ENCODE peak calls at places on chromosomes 11 and 22, in seven cellular contexts. One of them, this sample, is unnamed.

GRCh38 chr11:57463596-57464342 is 3.4 kb downstream of the RTN4RL2 start:
- DNase-seq in stomach: no peak
- DNase-seq in cardiac muscle cell: no peak
- DNase-seq in GM23248: no peak
- DNase-seq in ovary: no peak
- DNase-seq in fibroblast of lung: no peak
- DNase-seq in OCI-LY7: no peak
- DNase-seq in this sample: no peak

GRCh38 chr22:27260087-27260730 is 541.3 kb downstream of the MN1 start:
- DNase-seq in stomach: no peak
- DNase-seq in cardiac muscle cell: no peak
- DNase-seq in GM23248: no peak
- DNase-seq in ovary: no peak
- DNase-seq in fibroblast of lung: no peak
- DNase-seq in OCI-LY7: no peak
- DNase-seq in this sample: no peak

GRCh38 chr22:35413624-35414023 is 13.7 kb downstream of the MCM5 start:
- DNase-seq in stomach: no peak
- DNase-seq in cardiac muscle cell: no peak
- DNase-seq in GM23248: no peak
- DNase-seq in ovary: no peak
- DNase-seq in fibroblast of lung: no peak
- DNase-seq in OCI-LY7: no peak
- DNase-seq in this sample: no peak

GRCh38 chr11:120029321-120029720 is 108.6 kb downstream of the TRIM29 start:
- DNase-seq in stomach: no peak
- DNase-seq in cardiac muscle cell: no peak
- DNase-seq in GM23248: no peak
- DNase-seq in ovary: no peak
- DNase-seq in fibroblast of lung: no peak
- DNase-seq in OCI-LY7: no peak
- DNase-seq in this sample: no peak

GRCh38 chr11:104098132-104098531 is 61.7 kb downstream of the DDI1 start:
- DNase-seq in stomach: no peak
- DNase-seq in cardiac muscle cell: no peak
- DNase-seq in GM23248: no peak
- DNase-seq in ovary: no peak
- DNase-seq in fibroblast of lung: no peak
- DNase-seq in OCI-LY7: no peak
- DNase-seq in this sample: no peak

GRCh38 chr11:34653851-34654490 is 33.1 kb downstream of the EHF start:
- DNase-seq in stomach: peak; percentile 76
- DNase-seq in cardiac muscle cell: no peak
- DNase-seq in GM23248: peak; percentile 96
- DNase-seq in ovary: no peak
- DNase-seq in fibroblast of lung: peak; percentile 98
- DNase-seq in OCI-LY7: no peak
- DNase-seq in this sample: peak; percentile 79

GRCh38 chr22:23285734-23286133 is 105.4 kb downstream of the BCR start:
- DNase-seq in stomach: no peak
- DNase-seq in cardiac muscle cell: no peak
- DNase-seq in GM23248: no peak
- DNase-seq in ovary: no peak
- DNase-seq in fibroblast of lung: peak; percentile 77
- DNase-seq in OCI-LY7: no peak
- DNase-seq in this sample: no peak

GRCh38 chr11:44634401-44635281 is 69.2 kb downstream of the CD82 start:
- DNase-seq in stomach: peak; percentile 35
- DNase-seq in cardiac muscle cell: peak; percentile 54
- DNase-seq in GM23248: peak; percentile 82
- DNase-seq in ovary: peak; percentile 72
- DNase-seq in fibroblast of lung: peak; percentile 83
- DNase-seq in OCI-LY7: peak; percentile 24
- DNase-seq in this sample: peak; percentile 62

DNA sequence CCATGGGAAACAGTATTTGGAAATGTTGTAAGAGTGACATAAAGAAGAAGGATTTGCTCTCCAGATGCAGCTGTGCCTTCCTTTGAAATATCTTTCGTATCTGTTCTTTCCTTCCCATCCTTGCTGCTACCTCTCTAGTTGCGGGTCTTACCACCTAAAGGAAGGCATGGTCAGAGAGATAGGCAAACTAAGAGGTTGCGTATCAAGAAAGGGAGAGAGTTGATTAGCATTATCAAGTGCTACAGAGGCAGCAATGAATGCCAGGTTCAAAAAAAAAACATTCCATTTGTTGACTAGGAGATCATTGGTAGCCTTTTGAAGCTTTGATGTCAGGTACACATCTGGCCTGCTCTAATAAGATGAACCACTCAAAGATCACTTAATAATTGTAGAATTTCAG is 4.6 kb downstream of the GTPBP1 start:
- DNase-seq in stomach: no peak
- DNase-seq in cardiac muscle cell: no peak
- DNase-seq in GM23248: no peak
- DNase-seq in ovary: no peak
- DNase-seq in fibroblast of lung: no peak
- DNase-seq in OCI-LY7: no peak
- DNase-seq in this sample: no peak
- H3K4me1 ChIP-seq in stomach: peaks cover 34% of the 10 kb centered on the region
- H3K4me1 ChIP-seq in cardiac muscle cell: peaks cover 50% of the 10 kb centered on the region
- H3K4me1 ChIP-seq in GM23248: peaks cover 14% of the 10 kb centered on the region
- H3K4me1 ChIP-seq in ovary: peaks cover 9% of the 10 kb centered on the region
- H3K4me1 ChIP-seq in fibroblast of lung: peaks cover 7% of the 10 kb centered on the region
- H3K4me1 ChIP-seq in OCI-LY7: peaks cover 34% of the 10 kb centered on the region
- H3K4me1 ChIP-seq in this sample: peaks cover 9% of the 10 kb centered on the region

DNA sequence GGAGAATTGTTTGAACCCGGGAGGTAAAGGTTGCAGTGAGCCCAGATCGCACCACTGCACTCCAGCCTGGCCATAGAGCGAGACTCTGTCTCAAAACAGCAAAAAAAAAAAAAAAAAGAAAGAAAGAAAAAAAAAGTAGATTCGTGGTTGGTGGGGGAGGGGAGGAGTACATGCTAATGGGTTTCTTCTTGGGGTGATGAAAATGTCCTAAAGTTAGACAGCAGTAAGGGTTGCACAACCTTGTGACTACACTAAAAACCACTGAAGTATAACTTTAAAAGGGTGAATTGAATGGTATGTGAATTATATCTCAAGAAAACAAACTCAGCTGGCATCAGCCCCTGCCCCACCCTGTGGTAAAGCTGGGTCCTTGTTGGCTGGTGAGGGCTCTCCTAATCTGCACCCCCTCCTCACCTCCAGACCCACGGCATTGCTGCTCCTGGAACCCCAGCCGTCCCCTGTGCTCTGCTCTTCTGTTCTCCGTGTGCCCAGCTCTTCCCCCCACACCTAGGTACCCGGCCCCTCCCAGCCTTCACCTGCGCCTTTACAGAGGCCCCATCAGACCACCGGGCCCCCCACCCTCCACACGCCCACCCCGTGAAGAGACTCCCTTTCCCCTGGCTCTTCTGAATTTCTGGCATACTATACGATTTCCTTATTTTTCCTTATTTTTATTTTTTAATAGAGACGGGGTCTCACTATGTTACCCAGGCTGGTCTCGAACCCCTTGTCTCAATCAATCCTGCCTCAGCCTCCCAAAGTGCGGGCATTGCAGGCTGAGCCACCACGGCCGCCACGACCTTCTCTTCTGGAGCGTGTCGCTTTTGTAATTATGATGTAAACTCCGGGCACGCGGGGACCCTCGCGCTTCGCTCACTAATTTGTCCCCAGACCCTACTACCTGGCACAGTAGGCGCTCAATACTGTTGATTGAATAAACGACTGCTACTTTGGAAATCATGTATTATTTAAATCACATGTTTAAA is 927 bp upstream of the FADD start:
- DNase-seq in stomach: no peak
- DNase-seq in cardiac muscle cell: no peak
- DNase-seq in GM23248: peak; percentile 53
- DNase-seq in ovary: no peak
- DNase-seq in fibroblast of lung: peak; percentile 25
- DNase-seq in OCI-LY7: no peak
- DNase-seq in this sample: no peak
- H3K9me3 ChIP-seq in stomach: no peaks in the 10 kb centered on the region
- H3K9me3 ChIP-seq in cardiac muscle cell: no peaks in the 10 kb centered on the region
- H3K9me3 ChIP-seq in GM23248: no peaks in the 10 kb centered on the region
- H3K9me3 ChIP-seq in ovary: no peaks in the 10 kb centered on the region
- H3K9me3 ChIP-seq in fibroblast of lung: no peaks in the 10 kb centered on the region
- H3K9me3 ChIP-seq in OCI-LY7: no peaks in the 10 kb centered on the region
- H3K9me3 ChIP-seq in this sample: no peaks in the 10 kb centered on the region

GRCh38 chr11:68324241-68324640 is 11.8 kb downstream of the LRP5 start:
- DNase-seq in stomach: no peak
- DNase-seq in cardiac muscle cell: no peak
- DNase-seq in GM23248: no peak
- DNase-seq in ovary: no peak
- DNase-seq in fibroblast of lung: no peak
- DNase-seq in OCI-LY7: no peak
- DNase-seq in this sample: no peak
- H3K4me1 ChIP-seq in stomach: peaks cover 74% of the 10 kb centered on the region
- H3K4me1 ChIP-seq in cardiac muscle cell: peaks cover 14% of the 10 kb centered on the region
- H3K4me1 ChIP-seq in GM23248: no peaks in the 10 kb centered on the region
- H3K4me1 ChIP-seq in ovary: peaks cover 4% of the 10 kb centered on the region
- H3K4me1 ChIP-seq in fibroblast of lung: no peaks in the 10 kb centered on the region
- H3K4me1 ChIP-seq in OCI-LY7: no peaks in the 10 kb centered on the region
- H3K4me1 ChIP-seq in this sample: peaks cover 4% of the 10 kb centered on the region

DNA sequence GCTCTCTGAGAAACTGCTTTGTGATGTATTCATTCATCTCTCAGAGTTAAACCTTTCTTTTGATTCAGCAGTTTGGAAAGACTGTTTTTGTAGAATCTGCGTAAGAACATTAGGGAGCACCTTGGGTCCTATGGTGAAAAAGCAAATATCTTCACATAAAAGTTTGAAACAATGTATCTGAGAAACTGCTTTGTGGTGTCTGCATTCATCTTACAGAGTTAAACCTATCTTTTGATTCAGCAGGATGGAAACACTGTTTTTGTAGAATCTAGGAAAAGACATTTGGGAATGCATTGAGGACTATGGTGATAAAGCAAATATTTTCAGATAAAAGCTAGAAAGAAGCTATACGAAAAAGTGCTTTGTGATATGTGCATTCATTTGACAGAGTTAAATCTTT is 361.3 kb downstream of the OR4C45 start:
- DNase-seq in stomach: no peak
- DNase-seq in cardiac muscle cell: no peak
- DNase-seq in GM23248: no peak
- DNase-seq in ovary: no peak
- DNase-seq in fibroblast of lung: no peak
- DNase-seq in OCI-LY7: no peak
- DNase-seq in this sample: no peak
- H3K9me3 ChIP-seq in stomach: peaks cover 91% of the 10 kb centered on the region
- H3K9me3 ChIP-seq in cardiac muscle cell: no peaks in the 10 kb centered on the region
- H3K9me3 ChIP-seq in GM23248: peaks cover 9% of the 10 kb centered on the region
- H3K9me3 ChIP-seq in ovary: no peaks in the 10 kb centered on the region
- H3K9me3 ChIP-seq in fibroblast of lung: no peaks in the 10 kb centered on the region
- H3K9me3 ChIP-seq in OCI-LY7: peaks cover 66% of the 10 kb centered on the region
- H3K9me3 ChIP-seq in this sample: peaks cover 7% of the 10 kb centered on the region

This sample was measured in HAP-1.